ENCODE peak calls at places on chromosomes 2 and 18, in nine cellular contexts. E, I, Y, Q, P, K, U, C and H are unnamed samples.

GRCh38 chr2:225993430-225993829 is 593.9 kb downstream of the NYAP2 start:
- DNase-seq in U (no peak), E (no peak), C (no peak), Q (no peak), Y (no peak), I (no peak), P (peak; percentile 65), K (no peak), H (peak; percentile 42)

GRCh38 chr18:38368246-38368645 is 802.6 kb upstream of the CELF4 start:
- DNase-seq in I (peak; percentile 44), U (no peak), Y (no peak), K (no peak), P (no peak), E (no peak), Q (no peak), C (no peak), H (no peak)

GRCh38 chr2:19841918-19842693 is 59.7 kb downstream of the TTC32 start:
- DNase-seq in E (no peak), I (no peak), Q (no peak), C (no peak), P (no peak), K (no peak), Y (no peak), U (no peak), H (no peak)

GRCh38 chr2:160603771-160604510 is 110.3 kb upstream of the RBMS1 start:
- DNase-seq in I (no peak), E (no peak), K (no peak), U (no peak), P (no peak), Q (no peak), C (no peak), Y (no peak), H (no peak)

GRCh38 chr2:105645031-105645940 is 99.4 kb upstream of the NCK2 start:
- DNase-seq in P (no peak), Q (no peak), I (no peak), Y (no peak), E (no peak), K (no peak), U (no peak), C (no peak), H (no peak)

GRCh38 chr2:235719146-235719942 is 225.5 kb downstream of the AGAP1 start:
- DNase-seq in E (no peak), I (peak; percentile 24), P (peak; percentile 6), Q (no peak), U (no peak), Y (no peak), C (peak; percentile 25), K (no peak), H (peak; percentile 14)

GRCh38 chr2:156434461-156435291 is 1.5 kb upstream of the GPD2 start:
- DNase-seq in P (peak; percentile 46), I (no peak), Q (no peak), K (no peak), E (peak; percentile 8), Y (no peak), C (no peak), U (no peak), H (peak; percentile 71)

GRCh38 chr2:176507736-176508135 is 238.5 kb downstream of the MTX2 start:
- DNase-seq in C (no peak), Q (no peak), E (no peak), K (no peak), Y (no peak), P (peak; percentile 59), U (no peak), I (no peak), H (no peak)